ENCODE peak calls at places on chromosome 6, in five cellular contexts. One of them, this sample, is unnamed.

GRCh38 chr6:343960-344815 is 47.4 kb upstream of the IRF4 start:
- DNase-seq in ovary: no peak
- DNase-seq in heart right ventricle: no peak
- DNase-seq in mesenchymal stem cell: peak; percentile 46
- DNase-seq in fibroblast of lung: no peak
- DNase-seq in this sample: no peak

GRCh38 chr6:106470811-106471210 is 110.3 kb downstream of the CRYBG1 start:
- DNase-seq in mesenchymal stem cell: no peak
- DNase-seq in heart right ventricle: no peak
- DNase-seq in fibroblast of lung: no peak
- DNase-seq in ovary: no peak
- DNase-seq in this sample: no peak

GRCh38 chr6:6915813-6916547 is 191.8 kb upstream of the RREB1 start:
- DNase-seq in fibroblast of lung: peak; percentile 92
- DNase-seq in mesenchymal stem cell: peak; percentile 42
- DNase-seq in heart right ventricle: peak; percentile 53
- DNase-seq in ovary: peak; percentile 71
- DNase-seq in this sample: no peak

GRCh38 chr6:6736753-6737654 is 148.5 kb downstream of the LY86 start:
- DNase-seq in heart right ventricle: peak; percentile 73
- DNase-seq in ovary: peak; percentile 83
- DNase-seq in mesenchymal stem cell: no peak
- DNase-seq in fibroblast of lung: peak; percentile 56
- DNase-seq in this sample: no peak

GRCh38 chr6:23637296-23637695 is 488.7 kb upstream of the NRSN1 start:
- DNase-seq in fibroblast of lung: no peak
- DNase-seq in heart right ventricle: no peak
- DNase-seq in mesenchymal stem cell: no peak
- DNase-seq in ovary: no peak
- DNase-seq in this sample: no peak

GRCh38 chr6:71082033-71082620 is 125.3 kb upstream of the B3GAT2 start:
- DNase-seq in heart right ventricle: no peak
- DNase-seq in ovary: no peak
- DNase-seq in mesenchymal stem cell: peak; percentile 60
- DNase-seq in fibroblast of lung: peak; percentile 43
- DNase-seq in this sample: no peak

GRCh38 chr6:4776967-4777925 is 1.0 kb downstream of the CDYL start:
- DNase-seq in ovary: no peak
- DNase-seq in heart right ventricle: peak; percentile 10
- DNase-seq in mesenchymal stem cell: peak; percentile 57
- DNase-seq in fibroblast of lung: peak; percentile 47
- DNase-seq in this sample: peak; percentile 53

GRCh38 chr6:167323111-167323510 is 1.8 kb upstream of the TTLL2 start:
- DNase-seq in ovary: no peak
- DNase-seq in fibroblast of lung: no peak
- DNase-seq in mesenchymal stem cell: no peak
- DNase-seq in heart right ventricle: no peak
- DNase-seq in this sample: no peak

GRCh38 chr6:26554669-26555504 is 16.7 kb downstream of the HMGN4 start:
- DNase-seq in heart right ventricle: no peak
- DNase-seq in ovary: peak; percentile 49
- DNase-seq in fibroblast of lung: peak; percentile 67
- DNase-seq in mesenchymal stem cell: peak; percentile 81
- DNase-seq in this sample: no peak

GRCh38 chr6:38212116-38212515 is 392.6 kb downstream of the ZFAND3 start:
- DNase-seq in fibroblast of lung: no peak
- DNase-seq in ovary: no peak
- DNase-seq in heart right ventricle: no peak
- DNase-seq in mesenchymal stem cell: no peak
- DNase-seq in this sample: no peak
- H3K27ac ChIP-seq in fibroblast of lung: no peak overlapping the region
- H3K27ac ChIP-seq in ovary: no peak overlapping the region
- H3K27ac ChIP-seq in heart right ventricle: no peak overlapping the region
- H3K27ac ChIP-seq in mesenchymal stem cell: no peak overlapping the region
- H3K27ac ChIP-seq in this sample: no peak overlapping the region

DNA sequence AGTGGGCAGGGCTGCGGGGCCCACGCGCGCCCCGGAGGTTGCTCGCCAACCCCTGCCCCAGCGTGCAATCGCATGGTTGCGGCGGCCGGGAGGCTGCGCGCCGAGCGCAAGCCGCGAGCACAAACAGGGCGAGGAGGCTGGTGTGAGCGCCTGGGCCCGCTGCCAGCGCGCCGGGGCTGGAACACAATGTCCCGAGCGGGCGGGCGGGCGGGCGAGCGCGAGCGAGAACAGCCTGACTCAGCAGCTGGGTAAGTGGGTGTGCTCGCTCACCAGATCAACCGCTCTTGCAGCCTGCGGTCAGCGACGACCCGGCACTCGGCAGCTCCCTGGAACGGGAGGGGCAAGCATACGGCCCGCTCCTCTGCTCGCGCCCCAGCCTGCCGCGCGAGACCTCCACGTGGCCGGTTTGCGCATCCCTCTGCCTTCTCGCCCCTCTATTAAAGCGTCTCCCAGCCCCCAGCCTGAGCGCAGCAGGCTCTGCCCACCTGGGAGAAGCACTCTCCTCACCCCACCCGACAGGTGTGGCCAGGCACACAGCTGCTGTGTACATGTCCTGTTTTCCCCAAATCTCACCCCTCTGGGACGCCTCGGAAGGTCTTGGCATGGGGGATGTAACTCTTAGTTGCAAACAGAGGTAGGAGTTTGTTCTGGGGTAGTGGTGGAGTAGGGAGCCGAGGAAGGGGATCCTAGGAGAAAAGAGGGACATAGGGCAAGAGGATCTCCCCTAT is 8.7 kb upstream of the ARMC12 start:
- DNase-seq in mesenchymal stem cell: peak; percentile 98
- DNase-seq in ovary: peak; percentile 92
- DNase-seq in heart right ventricle: peak; percentile 88
- DNase-seq in fibroblast of lung: peak; percentile 98
- DNase-seq in this sample: peak; percentile 81
- H3K4me1 ChIP-seq in mesenchymal stem cell: peaks cover 46% of the 10 kb centered on the region
- H3K4me1 ChIP-seq in ovary: peaks cover 35% of the 10 kb centered on the region
- H3K4me1 ChIP-seq in heart right ventricle: peaks cover 82% of the 10 kb centered on the region
- H3K4me1 ChIP-seq in fibroblast of lung: peaks cover 34% of the 10 kb centered on the region
- H3K4me1 ChIP-seq in this sample: peaks cover 81% of the 10 kb centered on the region

GRCh38 chr6:155041781-155042279 is 46.7 kb downstream of the TIAM2 start:
- DNase-seq in heart right ventricle: no peak
- DNase-seq in ovary: peak; percentile 33
- DNase-seq in fibroblast of lung: peak; percentile 30
- DNase-seq in mesenchymal stem cell: no peak
- DNase-seq in this sample: no peak

GRCh38 chr6:155040946-155041345 is 45.8 kb downstream of the TIAM2 start:
- DNase-seq in mesenchymal stem cell: no peak
- DNase-seq in ovary: no peak
- DNase-seq in heart right ventricle: no peak
- DNase-seq in fibroblast of lung: no peak
- DNase-seq in this sample: no peak

GRCh38 chr6:155040154-155040553 is 45.0 kb downstream of the TIAM2 start:
- DNase-seq in mesenchymal stem cell: no peak
- DNase-seq in heart right ventricle: no peak
- DNase-seq in fibroblast of lung: no peak
- DNase-seq in ovary: no peak
- DNase-seq in this sample: no peak

GRCh38 chr6:155045561-155046404 is 50.7 kb downstream of the TIAM2 start:
- DNase-seq in heart right ventricle: no peak
- DNase-seq in fibroblast of lung: no peak
- DNase-seq in ovary: no peak
- DNase-seq in mesenchymal stem cell: no peak
- DNase-seq in this sample: no peak

GRCh38 chr6:155042983-155043382 is 47.9 kb downstream of the TIAM2 start:
- DNase-seq in heart right ventricle: no peak
- DNase-seq in mesenchymal stem cell: no peak
- DNase-seq in fibroblast of lung: no peak
- DNase-seq in ovary: no peak
- DNase-seq in this sample: no peak
- H3K36me3 ChIP-seq in heart right ventricle: no peaks in the 10 kb centered on the region
- H3K36me3 ChIP-seq in mesenchymal stem cell: no peaks in the 10 kb centered on the region
- H3K36me3 ChIP-seq in fibroblast of lung: no peaks in the 10 kb centered on the region
- H3K36me3 ChIP-seq in ovary: no peaks in the 10 kb centered on the region
- H3K36me3 ChIP-seq in this sample: no peaks in the 10 kb centered on the region

DNA sequence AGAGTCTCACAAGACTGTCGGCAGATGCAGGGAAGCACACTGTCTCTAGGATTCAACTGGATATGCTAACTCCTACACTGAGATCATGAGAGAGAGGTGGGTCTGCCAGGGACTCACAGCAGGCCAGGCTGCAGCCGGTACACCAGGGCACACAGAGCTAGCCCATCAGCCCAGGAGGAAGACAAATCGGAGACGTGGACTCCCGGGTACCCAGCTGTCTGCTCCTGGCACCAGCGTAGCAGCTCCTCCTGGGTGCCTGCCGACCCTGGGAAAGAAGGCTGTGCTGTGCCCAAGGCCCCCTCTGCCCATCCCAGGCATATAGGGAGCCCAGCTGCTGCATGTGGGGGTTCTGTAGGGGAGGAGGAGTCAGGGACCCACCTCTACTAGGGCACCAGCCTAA is 7.0 kb downstream of the MICAL1 start:
- DNase-seq in ovary: no peak
- DNase-seq in heart right ventricle: no peak
- DNase-seq in fibroblast of lung: no peak
- DNase-seq in mesenchymal stem cell: no peak
- DNase-seq in this sample: no peak
- H3K27ac ChIP-seq in ovary: no peak overlapping the region
- H3K27ac ChIP-seq in heart right ventricle: no peak overlapping the region
- H3K27ac ChIP-seq in fibroblast of lung: no peak overlapping the region
- H3K27ac ChIP-seq in mesenchymal stem cell: no peak overlapping the region
- H3K27ac ChIP-seq in this sample: no peak overlapping the region

GRCh38 chr6:16336056-16336810 is 97.8 kb downstream of the GMPR start:
- DNase-seq in fibroblast of lung: no peak
- DNase-seq in ovary: no peak
- DNase-seq in mesenchymal stem cell: no peak
- DNase-seq in heart right ventricle: no peak
- DNase-seq in this sample: no peak
- H3K4me1 ChIP-seq in fibroblast of lung: peaks cover 57% of the 10 kb centered on the region
- H3K4me1 ChIP-seq in ovary: peaks cover 14% of the 10 kb centered on the region
- H3K4me1 ChIP-seq in mesenchymal stem cell: peaks cover 24% of the 10 kb centered on the region
- H3K4me1 ChIP-seq in heart right ventricle: peaks cover 57% of the 10 kb centered on the region
- H3K4me1 ChIP-seq in this sample: peaks cover 8% of the 10 kb centered on the region